ENCODE peak calls at places on chromosomes 13 and 19, in seven cellular contexts. I, X, Y, Z, R, S and F are unnamed samples.
A peak's percentile ranks its signal among the peaks of the same experiment; 100 is the strongest.

GRCh38 chr19:18428173-18428836 is 9.1 kb downstream of the SSBP4 start:
- DNase-seq in S (no peak), Y (no peak), Z (no peak), I (no peak), X (no peak), R (no peak), F (no peak)

GRCh38 chr19:52226652-52227051 is 36.8 kb downstream of the PPP2R1A start:
- DNase-seq in Z (no peak), X (no peak), R (no peak), I (no peak), Y (no peak), S (no peak), F (no peak)

GRCh38 chr13:85413664-85414063 is 385.6 kb downstream of the SLITRK6 start:
- DNase-seq in X (no peak), I (no peak), Y (no peak), R (no peak), S (no peak), Z (no peak), F (no peak)

GRCh38 chr19:1183543-1184172 is 9.6 kb upstream of the SBNO2 start:
- DNase-seq in Z (peak; percentile 73), X (peak; percentile 10), Y (no peak), S (no peak), R (peak; percentile 70), I (no peak), F (no peak)

GRCh38 chr13:112796190-112796915 is 106.5 kb downstream of the ATP11A start:
- DNase-seq in I (no peak), Z (no peak), R (no peak), Y (no peak), X (no peak), S (no peak), F (no peak)

GRCh38 chr19:42179501-42179817 is 38.0 kb downstream of the DEDD2 start:
- DNase-seq in R (no peak), X (no peak), Z (no peak), S (no peak), I (no peak), Y (no peak), F (no peak)

GRCh38 chr19:37467608-37468090 is 405 bp upstream of the ZNF569 start:
- DNase-seq in X (no peak), R (no peak), Z (no peak), S (no peak), I (no peak), Y (no peak), F (no peak)

GRCh38 chr19:35037716-35038622 is 3.6 kb upstream of the HPN start:
- DNase-seq in Z (no peak), I (no peak), R (no peak), S (no peak), X (peak; percentile 42), Y (no peak), F (no peak)

GRCh38 chr13:95524270-95524901 is 28.1 kb upstream of the CLDN10 start:
- DNase-seq in S (no peak), I (no peak), Z (no peak), R (no peak), X (no peak), Y (no peak), F (no peak)

GRCh38 chr19:50420127-50420526 is 1.4 kb downstream of the SPIB start:
- DNase-seq in I (no peak), Y (no peak), S (no peak), X (no peak), R (no peak), Z (no peak), F (no peak)

GRCh38 chr13:68323106-68323505 is 1093.0 kb upstream of the PCDH9 start:
- DNase-seq in S (no peak), Z (no peak), Y (no peak), X (no peak), R (no peak), I (no peak), F (no peak)

GRCh38 chr13:40706439-40706838 is 40.0 kb upstream of the FOXO1 start:
- DNase-seq in I (no peak), Z (no peak), Y (no peak), R (no peak), S (no peak), X (no peak), F (no peak)

GRCh38 chr19:1774999-1775772 is 21.9 kb downstream of the ONECUT3 start:
- DNase-seq in Y (no peak), I (no peak), X (peak; percentile 72), Z (no peak), R (peak; percentile 93), S (no peak), F (no peak)

GRCh38 chr19:51131780-51132680 is 7.3 kb downstream of the SIGLEC9 start:
- DNase-seq in X (peak; percentile 34), Z (peak; percentile 10), Y (peak; percentile 78), S (peak; percentile 78), I (no peak), R (no peak), F (no peak)

GRCh38 chr19:3986260-3987041 is 1.2 kb upstream of the EEF2 start:
- DNase-seq in Y (peak; percentile 53), X (peak; percentile 68), I (no peak), R (peak; percentile 81), Z (peak; percentile 74), S (no peak), F (no peak)

GRCh38 chr19:44748426-44749254 is at the start of gene BCL3:
- DNase-seq in X (peak; percentile 76), S (peak; percentile 77), Z (no peak), R (no peak), I (peak; percentile 92), Y (peak; percentile 77), F (peak; percentile 80)

GRCh38 chr19:543912-544608 is at the start of gene GZMM:
- DNase-seq in R (peak; percentile 23), Y (no peak), X (no peak), Z (no peak), I (peak; percentile 72), S (no peak), F (peak; percentile 73)

GRCh38 chr19:47470447-47471195 is 1.1 kb downstream of the SLC8A2 start:
- DNase-seq in X (no peak), I (peak; percentile 39), Y (no peak), S (no peak), R (no peak), Z (no peak), F (no peak)

GRCh38 chr13:67438465-67438864 is 208.3 kb upstream of the PCDH9 start:
- DNase-seq in S (no peak), Z (no peak), X (peak; percentile 7), Y (no peak), I (no peak), R (no peak), F (no peak)

GRCh38 chr13:69567514-69567913 is 540.1 kb upstream of the ATXN8OS start:
- DNase-seq in I (no peak), S (no peak), X (no peak), Y (no peak), R (no peak), Z (no peak), F (no peak)

GRCh38 chr13:50400035-50400726 is 384.9 kb downstream of the KCNRG start:
- DNase-seq in X (no peak), Z (no peak), Y (no peak), I (no peak), R (no peak), S (no peak), F (no peak)

GRCh38 chr19:18783958-18784785 is 6.9 kb downstream of the COMP start:
- DNase-seq in Z (no peak), I (no peak), R (no peak), S (no peak), Y (no peak), X (no peak), F (no peak)

GRCh38 chr13:76917096-76917495 is 30.9 kb upstream of the KCTD12 start:
- DNase-seq in S (no peak), X (no peak), R (no peak), Y (no peak), Z (no peak), I (no peak), F (no peak)

GRCh38 chr13:73991884-73992283 is 142.3 kb downstream of the KLF12 start:
- DNase-seq in S (no peak), Z (no peak), R (no peak), X (no peak), I (no peak), Y (no peak), F (no peak)

GRCh38 chr19:54009440-54009839 is 18.0 kb downstream of the CACNG6 start:
- DNase-seq in Y (no peak), S (no peak), I (no peak), X (no peak), R (no peak), Z (no peak), F (no peak)

GRCh38 chr19:12668346-12668745 is 1.7 kb downstream of the WDR83 start:
- DNase-seq in X (no peak), I (no peak), Z (no peak), R (no peak), S (no peak), Y (no peak), F (no peak)
- H3K27ac ChIP-seq in X (no peak overlapping the region), I (no peak overlapping the region), Z (peak overlapping the region; percentile 88), R (no peak overlapping the region), S (peak overlapping the region; percentile 96), Y (peak overlapping the region; percentile 92), F (no peak overlapping the region)

GRCh38 chr19:13094771-13095392 is 7.8 kb downstream of the LYL1 start:
- DNase-seq in X (peak; percentile 60), I (peak; percentile 78), Z (no peak), Y (no peak), R (peak; percentile 84), S (no peak), F (no peak)
- H3K4me1 ChIP-seq in X (peaks cover 64% of the 10 kb centered on the region), I (peaks cover 92% of the 10 kb centered on the region), Z (peaks cover 6% of the 10 kb centered on the region), Y (peaks cover 9% of the 10 kb centered on the region), R (peaks cover 2% of the 10 kb centered on the region), S (peaks cover 95% of the 10 kb centered on the region), F (no peaks in the 10 kb centered on the region)

GRCh38 chr19:16661480-16662034 is 618 bp downstream of the TMEM38A start:
- DNase-seq in S (peak; percentile 71), X (peak; percentile 36), Y (peak; percentile 31), I (peak; percentile 68), Z (no peak), R (peak; percentile 52), F (peak; percentile 34)

GRCh38 chr19:16660763-16661479 is at the start of gene TMEM38A:
- DNase-seq in S (peak; percentile 74), X (peak; percentile 84), Y (peak; percentile 43), Z (no peak), I (peak; percentile 81), R (peak; percentile 47), F (no peak)

GRCh38 chr19:16657384-16657783 is 2.6 kb downstream of the SMIM7 start:
- DNase-seq in R (no peak), Y (no peak), S (no peak), X (no peak), I (no peak), Z (no peak), F (no peak)

GRCh38 chr19:16659464-16659831 is 496 bp downstream of the SMIM7 start:
- DNase-seq in Y (no peak), I (no peak), R (no peak), Z (no peak), X (no peak), S (no peak), F (no peak)

GRCh38 chr19:16659832-16660708 is at the start of gene SMIM7:
- DNase-seq in I (peak; percentile 99), S (peak; percentile 99), Z (peak; percentile 98), Y (peak; percentile 98), X (peak; percentile 99), R (peak; percentile 99), F (peak; percentile 99)
- TF ChIP-seq CTCF in I (peak; percentile 32), S (no peak), Z (no peak), Y (no peak), X (no peak), R (no peak), F (no peak)

DNA sequence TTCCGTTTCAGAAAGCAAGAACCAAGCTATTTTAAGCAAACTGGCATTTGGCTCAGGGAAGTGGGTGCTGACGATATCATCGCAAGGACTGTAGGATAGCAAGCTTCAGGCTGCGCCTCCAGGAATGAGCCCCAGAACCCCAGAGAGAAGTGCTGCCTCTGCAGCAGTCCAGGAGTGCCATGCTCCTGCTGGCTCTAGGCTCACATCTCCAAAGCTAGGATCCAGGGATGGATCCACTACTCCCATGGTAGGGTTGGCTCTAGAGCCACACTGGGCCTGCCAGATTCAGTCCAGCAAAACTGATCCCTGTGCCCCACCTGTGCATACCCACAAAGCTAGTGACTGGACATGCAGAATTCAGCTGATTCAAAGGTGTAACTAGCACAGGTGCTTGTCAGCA is 313.4 kb downstream of the SLC7A1 start:
- DNase-seq in X (no peak), Z (no peak), R (no peak), I (no peak), S (no peak), Y (no peak), F (no peak)
- H3K27ac ChIP-seq in X (no peak overlapping the region), Z (no peak overlapping the region), R (no peak overlapping the region), I (no peak overlapping the region), S (no peak overlapping the region), Y (no peak overlapping the region), F (no peak overlapping the region)